ENCODE peak calls at places on chromosomes 3 and 15, in nine cellular contexts. One of them, this sample, is unnamed.

GRCh38 chr3:36193448-36193847 is 186.9 kb upstream of the STAC start:
- DNase-seq in A549: no peak
- DNase-seq in suprapubic skin: no peak
- DNase-seq in lower leg skin: no peak
- DNase-seq in stomach: no peak
- DNase-seq in esophagus squamous epithelium: no peak
- DNase-seq in body of pancreas: no peak
- DNase-seq in right lobe of liver: no peak
- DNase-seq in heart left ventricle: peak; percentile 7
- DNase-seq in this sample: no peak

GRCh38 chr3:111173328-111173900 is 101.8 kb downstream of the NECTIN3 start:
- DNase-seq in A549: no peak
- DNase-seq in suprapubic skin: no peak
- DNase-seq in lower leg skin: no peak
- DNase-seq in stomach: no peak
- DNase-seq in esophagus squamous epithelium: no peak
- DNase-seq in body of pancreas: no peak
- DNase-seq in right lobe of liver: no peak
- DNase-seq in heart left ventricle: no peak
- DNase-seq in this sample: no peak

GRCh38 chr3:169228522-169228921 is 435.0 kb downstream of the MECOM start:
- DNase-seq in A549: no peak
- DNase-seq in suprapubic skin: no peak
- DNase-seq in lower leg skin: no peak
- DNase-seq in stomach: no peak
- DNase-seq in esophagus squamous epithelium: no peak
- DNase-seq in body of pancreas: no peak
- DNase-seq in right lobe of liver: no peak
- DNase-seq in heart left ventricle: no peak
- DNase-seq in this sample: no peak

GRCh38 chr3:105367063-105367405 is 325 bp downstream of the ALCAM start:
- DNase-seq in A549: no peak
- DNase-seq in suprapubic skin: peak; percentile 63
- DNase-seq in lower leg skin: no peak
- DNase-seq in stomach: peak; percentile 40
- DNase-seq in esophagus squamous epithelium: no peak
- DNase-seq in body of pancreas: peak; percentile 48
- DNase-seq in right lobe of liver: peak; percentile 46
- DNase-seq in heart left ventricle: no peak
- DNase-seq in this sample: peak; percentile 37

GRCh38 chr3:131981381-131981780 is 53.4 kb downstream of the CPNE4 start:
- DNase-seq in A549: no peak
- DNase-seq in suprapubic skin: no peak
- DNase-seq in lower leg skin: no peak
- DNase-seq in stomach: no peak
- DNase-seq in esophagus squamous epithelium: no peak
- DNase-seq in body of pancreas: no peak
- DNase-seq in right lobe of liver: no peak
- DNase-seq in heart left ventricle: no peak
- DNase-seq in this sample: no peak

GRCh38 chr15:63950911-63951481 is 95.3 kb downstream of the DAPK2 start:
- DNase-seq in A549: no peak
- DNase-seq in suprapubic skin: no peak
- DNase-seq in lower leg skin: no peak
- DNase-seq in stomach: no peak
- DNase-seq in esophagus squamous epithelium: no peak
- DNase-seq in body of pancreas: no peak
- DNase-seq in right lobe of liver: no peak
- DNase-seq in heart left ventricle: no peak
- DNase-seq in this sample: no peak

GRCh38 chr3:157247391-157247790 is 87.4 kb upstream of the CCNL1 start:
- DNase-seq in A549: no peak
- DNase-seq in suprapubic skin: no peak
- DNase-seq in lower leg skin: no peak
- DNase-seq in stomach: no peak
- DNase-seq in esophagus squamous epithelium: no peak
- DNase-seq in body of pancreas: no peak
- DNase-seq in right lobe of liver: no peak
- DNase-seq in heart left ventricle: no peak
- DNase-seq in this sample: no peak

GRCh38 chr3:127031046-127031810 is 48.3 kb downstream of the PLXNA1 start:
- DNase-seq in A549: no peak
- DNase-seq in suprapubic skin: no peak
- DNase-seq in lower leg skin: no peak
- DNase-seq in stomach: no peak
- DNase-seq in esophagus squamous epithelium: no peak
- DNase-seq in body of pancreas: no peak
- DNase-seq in right lobe of liver: no peak
- DNase-seq in heart left ventricle: no peak
- DNase-seq in this sample: no peak

DNA sequence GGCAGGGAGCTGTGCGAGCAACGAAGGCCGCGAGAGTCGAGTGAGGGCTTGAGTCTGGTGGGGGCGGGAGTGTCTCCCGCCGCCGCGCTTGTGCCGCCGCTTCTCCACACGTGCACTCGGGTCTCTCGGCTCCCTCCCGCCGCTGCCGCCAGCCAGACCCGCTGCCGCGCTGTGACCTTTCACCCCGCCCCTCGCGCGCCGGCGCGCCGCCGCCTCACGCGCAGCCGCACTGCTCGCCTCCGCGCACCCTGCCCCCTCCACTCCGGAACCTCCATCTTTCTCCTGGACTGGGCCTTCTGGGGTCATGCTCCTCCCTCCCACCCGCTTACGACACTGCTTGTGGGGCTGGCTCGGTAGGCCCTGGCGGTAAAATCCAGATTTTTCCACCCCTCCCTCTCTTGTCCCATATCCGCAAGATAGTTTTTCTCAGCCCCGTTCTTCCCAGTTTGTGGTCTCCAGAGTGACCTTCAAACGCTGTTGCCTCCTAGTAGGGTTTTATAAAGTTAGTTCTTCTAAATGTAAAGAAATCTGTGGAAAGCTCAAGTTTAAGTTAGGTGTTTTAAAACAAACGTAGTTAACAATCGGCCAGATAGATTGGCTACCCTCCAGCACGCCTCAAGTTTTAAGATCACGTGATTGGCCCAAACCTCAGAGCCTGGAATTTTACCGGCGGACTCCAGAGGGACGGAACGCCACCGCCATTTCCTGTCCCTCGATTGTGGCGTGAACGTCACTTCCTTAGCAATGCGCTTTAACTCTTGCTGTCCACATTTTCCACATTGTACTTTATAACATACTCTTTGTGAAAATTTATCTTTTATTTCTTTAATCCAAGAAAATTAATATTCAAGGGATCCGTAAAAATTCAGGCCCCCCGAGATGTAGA is at the start of gene NAA50:
- DNase-seq in A549: peak; percentile 97
- DNase-seq in suprapubic skin: peak; percentile 97
- DNase-seq in lower leg skin: peak; percentile 95
- DNase-seq in stomach: peak; percentile 93
- DNase-seq in esophagus squamous epithelium: peak; percentile 66
- DNase-seq in body of pancreas: peak; percentile 92
- DNase-seq in right lobe of liver: peak; percentile 95
- DNase-seq in heart left ventricle: peak; percentile 96
- DNase-seq in this sample: peak; percentile 97
- TF ChIP-seq POLR2A in A549: peak; percentile 89
- TF ChIP-seq POLR2A in suprapubic skin: peak; percentile 88
- TF ChIP-seq POLR2A in lower leg skin: no peak
- TF ChIP-seq POLR2A in stomach: no peak
- TF ChIP-seq POLR2A in esophagus squamous epithelium: no peak
- TF ChIP-seq POLR2A in body of pancreas: peak; percentile 45
- TF ChIP-seq POLR2A in right lobe of liver: peak; percentile 89
- TF ChIP-seq POLR2A in heart left ventricle: peak; percentile 78
- TF ChIP-seq POLR2A in this sample: peak; percentile 85

GRCh38 chr3:13482106-13482690 is 2.1 kb downstream of the HDAC11 start:
- DNase-seq in A549: no peak
- DNase-seq in suprapubic skin: no peak
- DNase-seq in lower leg skin: no peak
- DNase-seq in stomach: no peak
- DNase-seq in esophagus squamous epithelium: no peak
- DNase-seq in body of pancreas: no peak
- DNase-seq in right lobe of liver: no peak
- DNase-seq in heart left ventricle: no peak
- DNase-seq in this sample: no peak

GRCh38 chr3:13480340-13481318 is 523 bp downstream of the HDAC11 start:
- DNase-seq in A549: no peak
- DNase-seq in suprapubic skin: no peak
- DNase-seq in lower leg skin: no peak
- DNase-seq in stomach: no peak
- DNase-seq in esophagus squamous epithelium: no peak
- DNase-seq in body of pancreas: peak; percentile 84
- DNase-seq in right lobe of liver: no peak
- DNase-seq in heart left ventricle: no peak
- DNase-seq in this sample: peak; percentile 40

GRCh38 chr3:13477946-13478345 is 2.2 kb upstream of the HDAC11 start:
- DNase-seq in A549: no peak
- DNase-seq in suprapubic skin: no peak
- DNase-seq in lower leg skin: no peak
- DNase-seq in stomach: no peak
- DNase-seq in esophagus squamous epithelium: no peak
- DNase-seq in body of pancreas: no peak
- DNase-seq in right lobe of liver: no peak
- DNase-seq in heart left ventricle: no peak
- DNase-seq in this sample: no peak

GRCh38 chr3:13479332-13479581 is 849 bp upstream of the HDAC11 start:
- DNase-seq in A549: no peak
- DNase-seq in suprapubic skin: no peak
- DNase-seq in lower leg skin: no peak
- DNase-seq in stomach: peak; percentile 52
- DNase-seq in esophagus squamous epithelium: no peak
- DNase-seq in body of pancreas: peak; percentile 55
- DNase-seq in right lobe of liver: peak; percentile 61
- DNase-seq in heart left ventricle: peak; percentile 40
- DNase-seq in this sample: peak; percentile 70

GRCh38 chr3:13479582-13480339 is at the start of gene HDAC11:
- DNase-seq in A549: peak; percentile 96
- DNase-seq in suprapubic skin: peak; percentile 99
- DNase-seq in lower leg skin: peak; percentile 98
- DNase-seq in stomach: peak; percentile 99
- DNase-seq in esophagus squamous epithelium: peak; percentile 81
- DNase-seq in body of pancreas: peak; percentile 99
- DNase-seq in right lobe of liver: peak; percentile 100
- DNase-seq in heart left ventricle: peak; percentile 100
- DNase-seq in this sample: peak; percentile 100
- TF ChIP-seq POLR2A in A549: peak; percentile 51
- TF ChIP-seq POLR2A in suprapubic skin: peak; percentile 81
- TF ChIP-seq POLR2A in lower leg skin: no peak
- TF ChIP-seq POLR2A in stomach: no peak
- TF ChIP-seq POLR2A in esophagus squamous epithelium: no peak
- TF ChIP-seq POLR2A in body of pancreas: peak; percentile 85
- TF ChIP-seq POLR2A in right lobe of liver: peak; percentile 84
- TF ChIP-seq POLR2A in heart left ventricle: peak; percentile 88
- TF ChIP-seq POLR2A in this sample: peak; percentile 74

GRCh38 chr15:73143763-73144155 is 91.5 kb downstream of the NEO1 start:
- DNase-seq in A549: no peak
- DNase-seq in suprapubic skin: no peak
- DNase-seq in lower leg skin: no peak
- DNase-seq in stomach: no peak
- DNase-seq in esophagus squamous epithelium: no peak
- DNase-seq in body of pancreas: no peak
- DNase-seq in right lobe of liver: no peak
- DNase-seq in heart left ventricle: no peak
- DNase-seq in this sample: no peak

GRCh38 chr15:73141216-73141900 is 89.1 kb downstream of the NEO1 start:
- DNase-seq in A549: no peak
- DNase-seq in suprapubic skin: no peak
- DNase-seq in lower leg skin: no peak
- DNase-seq in stomach: no peak
- DNase-seq in esophagus squamous epithelium: no peak
- DNase-seq in body of pancreas: no peak
- DNase-seq in right lobe of liver: no peak
- DNase-seq in heart left ventricle: no peak
- DNase-seq in this sample: no peak

GRCh38 chr15:73140154-73140553 is 87.9 kb downstream of the NEO1 start:
- DNase-seq in A549: no peak
- DNase-seq in suprapubic skin: no peak
- DNase-seq in lower leg skin: no peak
- DNase-seq in stomach: no peak
- DNase-seq in esophagus squamous epithelium: no peak
- DNase-seq in body of pancreas: no peak
- DNase-seq in right lobe of liver: no peak
- DNase-seq in heart left ventricle: no peak
- DNase-seq in this sample: no peak

GRCh38 chr15:73146419-73146818 is 94.2 kb downstream of the NEO1 start:
- DNase-seq in A549: no peak
- DNase-seq in suprapubic skin: no peak
- DNase-seq in lower leg skin: no peak
- DNase-seq in stomach: no peak
- DNase-seq in esophagus squamous epithelium: no peak
- DNase-seq in body of pancreas: no peak
- DNase-seq in right lobe of liver: no peak
- DNase-seq in heart left ventricle: no peak
- DNase-seq in this sample: no peak

GRCh38 chr15:73142802-73143762 is 90.8 kb downstream of the NEO1 start:
- DNase-seq in A549: no peak
- DNase-seq in suprapubic skin: no peak
- DNase-seq in lower leg skin: no peak
- DNase-seq in stomach: no peak
- DNase-seq in esophagus squamous epithelium: no peak
- DNase-seq in body of pancreas: no peak
- DNase-seq in right lobe of liver: no peak
- DNase-seq in heart left ventricle: no peak
- DNase-seq in this sample: no peak
- TF ChIP-seq POLR2A in A549: no peak
- TF ChIP-seq POLR2A in suprapubic skin: no peak
- TF ChIP-seq POLR2A in lower leg skin: no peak
- TF ChIP-seq POLR2A in stomach: no peak
- TF ChIP-seq POLR2A in esophagus squamous epithelium: no peak
- TF ChIP-seq POLR2A in body of pancreas: no peak
- TF ChIP-seq POLR2A in right lobe of liver: no peak
- TF ChIP-seq POLR2A in heart left ventricle: no peak
- TF ChIP-seq POLR2A in this sample: no peak

GRCh38 chr3:37225481-37225880 is 51.1 kb upstream of the LRRFIP2 start:
- DNase-seq in A549: no peak
- DNase-seq in suprapubic skin: no peak
- DNase-seq in lower leg skin: no peak
- DNase-seq in stomach: no peak
- DNase-seq in esophagus squamous epithelium: no peak
- DNase-seq in body of pancreas: no peak
- DNase-seq in right lobe of liver: no peak
- DNase-seq in heart left ventricle: no peak
- DNase-seq in this sample: no peak

GRCh38 chr3:37218206-37218605 is 43.8 kb upstream of the LRRFIP2 start:
- DNase-seq in A549: no peak
- DNase-seq in suprapubic skin: no peak
- DNase-seq in lower leg skin: no peak
- DNase-seq in stomach: no peak
- DNase-seq in esophagus squamous epithelium: no peak
- DNase-seq in body of pancreas: no peak
- DNase-seq in right lobe of liver: no peak
- DNase-seq in heart left ventricle: peak; percentile 47
- DNase-seq in this sample: no peak

GRCh38 chr3:37223084-37223975 is 48.9 kb upstream of the LRRFIP2 start:
- DNase-seq in A549: peak; percentile 71
- DNase-seq in suprapubic skin: no peak
- DNase-seq in lower leg skin: no peak
- DNase-seq in stomach: no peak
- DNase-seq in esophagus squamous epithelium: no peak
- DNase-seq in body of pancreas: no peak
- DNase-seq in right lobe of liver: no peak
- DNase-seq in heart left ventricle: no peak
- DNase-seq in this sample: no peak

GRCh38 chr3:37224879-37225278 is 50.5 kb upstream of the LRRFIP2 start:
- DNase-seq in A549: no peak
- DNase-seq in suprapubic skin: no peak
- DNase-seq in lower leg skin: no peak
- DNase-seq in stomach: no peak
- DNase-seq in esophagus squamous epithelium: no peak
- DNase-seq in body of pancreas: no peak
- DNase-seq in right lobe of liver: no peak
- DNase-seq in heart left ventricle: no peak
- DNase-seq in this sample: no peak

GRCh38 chr3:37221407-37221806 is 47.0 kb upstream of the LRRFIP2 start:
- DNase-seq in A549: peak; percentile 91
- DNase-seq in suprapubic skin: no peak
- DNase-seq in lower leg skin: no peak
- DNase-seq in stomach: no peak
- DNase-seq in esophagus squamous epithelium: no peak
- DNase-seq in body of pancreas: no peak
- DNase-seq in right lobe of liver: no peak
- DNase-seq in heart left ventricle: no peak
- DNase-seq in this sample: no peak
- TF ChIP-seq POLR2A in A549: no peak
- TF ChIP-seq POLR2A in suprapubic skin: no peak
- TF ChIP-seq POLR2A in lower leg skin: no peak
- TF ChIP-seq POLR2A in stomach: no peak
- TF ChIP-seq POLR2A in esophagus squamous epithelium: no peak
- TF ChIP-seq POLR2A in body of pancreas: no peak
- TF ChIP-seq POLR2A in right lobe of liver: no peak
- TF ChIP-seq POLR2A in heart left ventricle: no peak
- TF ChIP-seq POLR2A in this sample: no peak

This sample was measured in ovary.